ENCODE peak calls at places on chromosomes 11 and 22, in six cellular contexts. N, Y, T, H, U and F are unnamed samples.

GRCh38 chr11:75450236-75450635 is 17.2 kb upstream of the KLHL35 start:
- DNase-seq in H (no peak), T (no peak), Y (no peak), N (no peak), U (no peak), F (no peak)

GRCh38 chr11:2808850-2809847 is 76.4 kb downstream of the CDKN1C start:
- DNase-seq in H (peak), Y (no peak), T (no peak), N (no peak), U (no peak), F (peak)

GRCh38 chr11:131064373-131064991 is 148.2 kb upstream of the SNX19 start:
- DNase-seq in N (peak), H (peak), Y (peak), U (no peak), T (peak), F (peak)

GRCh38 chr11:2810401-2811205 is 75.0 kb downstream of the CDKN1C start:
- DNase-seq in Y (no peak), N (no peak), U (no peak), T (no peak), H (peak), F (peak)

GRCh38 chr22:41177626-41178424 is 27.3 kb upstream of the L3MBTL2 start:
- DNase-seq in N (peak), Y (no peak), U (no peak), T (no peak), H (no peak), F (peak)

GRCh38 chr22:26851125-26851524 is 193.7 kb downstream of the MIAT start:
- DNase-seq in T (no peak), N (no peak), U (no peak), H (no peak), Y (no peak), F (no peak)

GRCh38 chr22:19800761-19801244 is 40.2 kb downstream of the TBX1 start:
- DNase-seq in N (peak), H (no peak), U (no peak), T (no peak), Y (no peak), F (peak)

GRCh38 chr11:70496591-70497535 is 98.5 kb downstream of the CTTN start:
- DNase-seq in T (no peak), N (no peak), H (peak), Y (no peak), U (no peak), F (peak)

GRCh38 chr22:21865041-21865440 is 2.4 kb downstream of the MAPK1 start:
- DNase-seq in Y (peak), U (no peak), H (no peak), N (peak), T (peak), F (no peak)

GRCh38 chr11:12769834-12770345 is 95.7 kb downstream of the TEAD1 start:
- DNase-seq in N (peak), H (no peak), Y (no peak), T (peak), U (peak), F (no peak)

GRCh38 chr11:95684170-95684569 is 105.4 kb downstream of the FAM76B start:
- DNase-seq in H (no peak), N (no peak), T (no peak), U (no peak), Y (no peak), F (no peak)

GRCh38 chr11:113014262-113014661 is 53.0 kb downstream of the NCAM1 start:
- DNase-seq in H (no peak), Y (no peak), U (no peak), T (peak), N (peak), F (peak)

GRCh38 chr11:44632466-44633123 is 67.1 kb downstream of the CD82 start:
- DNase-seq in U (no peak), N (no peak), H (peak), T (no peak), Y (peak), F (no peak)

GRCh38 chr11:78268516-78269410 is 80.0 kb downstream of the USP35 start:
- DNase-seq in T (peak), Y (no peak), U (no peak), N (peak), H (no peak), F (peak)

GRCh38 chr11:65376138-65376713 is 6.2 kb downstream of the SLC25A45 start:
- DNase-seq in N (no peak), Y (no peak), U (no peak), T (no peak), H (no peak), F (peak)

GRCh38 chr11:35190804-35191348 is 51.9 kb downstream of the CD44 start:
- DNase-seq in T (peak), U (no peak), H (no peak), Y (no peak), N (no peak), F (no peak)

GRCh38 chr22:45549739-45550138 is 47.1 kb downstream of the FBLN1 start:
- DNase-seq in Y (no peak), H (no peak), N (peak), U (no peak), T (peak), F (no peak)

GRCh38 chr11:81255905-81256304 is 1477.8 kb downstream of the FAM181B start:
- DNase-seq in Y (no peak), U (no peak), T (no peak), N (no peak), H (no peak), F (no peak)

GRCh38 chr22:42519544-42520237 is at the start of gene RRP7A:
- DNase-seq in T (peak), N (peak), U (no peak), Y (peak), H (peak), F (peak)

GRCh38 chr11:96189351-96189750 is 153.6 kb downstream of the MAML2 start:
- DNase-seq in Y (no peak), N (no peak), U (no peak), H (no peak), T (no peak), F (no peak)

GRCh38 chr11:76240666-76241065 is 34.4 kb upstream of the WNT11 start:
- DNase-seq in N (no peak), H (peak), U (no peak), T (no peak), Y (no peak), F (no peak)

GRCh38 chr11:119023741-119024140 is 5.2 kb downstream of the TRAPPC4 start:
- DNase-seq in H (no peak), T (no peak), U (no peak), N (no peak), Y (no peak), F (no peak)

DNA sequence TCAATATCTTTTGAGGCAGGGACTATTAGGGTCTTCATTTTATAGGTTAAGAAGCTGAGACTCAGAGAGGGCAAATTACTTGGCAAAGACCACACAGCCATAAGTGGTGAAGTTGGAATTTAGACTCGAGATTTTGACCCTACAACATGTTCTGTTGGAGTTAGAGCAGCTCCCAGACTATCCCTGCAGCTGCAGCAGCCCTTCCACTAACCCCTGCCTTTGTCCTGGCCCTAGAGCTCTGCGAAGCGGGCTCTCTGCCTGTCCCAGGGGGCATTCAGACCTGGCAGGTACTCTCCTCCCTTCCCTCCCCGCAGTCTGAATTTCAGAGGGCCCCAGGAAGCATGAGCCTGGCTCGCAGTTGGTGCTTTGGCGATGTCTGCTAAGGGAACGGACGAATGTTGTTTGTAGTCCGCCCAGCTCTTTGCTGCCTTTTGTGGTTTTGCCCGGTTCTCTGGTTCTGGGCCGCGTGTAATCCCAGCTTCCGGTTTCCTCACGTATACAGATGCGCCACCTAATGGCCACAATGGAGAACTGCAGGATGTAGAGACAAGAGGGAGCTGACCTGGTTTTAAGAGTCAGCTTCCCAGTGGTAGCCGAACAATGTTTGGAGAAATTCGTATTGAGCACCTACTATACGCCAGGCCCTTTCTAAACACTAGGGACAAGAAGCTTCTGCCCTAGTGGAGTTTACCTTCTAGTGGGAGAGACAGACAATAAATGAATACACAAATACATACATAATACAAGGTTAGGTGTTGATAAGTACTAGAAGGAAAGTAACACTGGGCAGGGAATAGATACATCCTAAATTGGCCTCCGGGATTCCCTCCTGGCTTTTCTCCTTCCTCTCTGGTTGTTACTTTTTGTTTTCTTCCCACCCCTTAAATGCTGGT is 125.2 kb downstream of the ST3GAL4 start:
- DNase-seq in Y (peak), U (peak), N (peak), H (peak), T (peak), F (peak)
- H3K4me3 ChIP-seq in Y (no peak), U (no peak), N (peak), H (no peak), T (peak), F (no peak)

GRCh38 chr22:36252754-36253522 is at the start of gene APOL1:
- DNase-seq in N (peak), T (peak), U (no peak), Y (peak), H (no peak), F (no peak)

GRCh38 chr22:36256474-36256873 is 3.5 kb downstream of the APOL1 start:
- DNase-seq in U (no peak), Y (no peak), H (no peak), N (no peak), T (no peak), F (no peak)

GRCh38 chr22:36257948-36258674 is 5.2 kb downstream of the APOL1 start:
- DNase-seq in Y (no peak), T (no peak), N (no peak), H (no peak), U (no peak), F (no peak)

GRCh38 chr22:36257308-36257707 is 4.4 kb downstream of the APOL1 start:
- DNase-seq in N (no peak), H (no peak), Y (no peak), T (no peak), U (no peak), F (no peak)

DNA sequence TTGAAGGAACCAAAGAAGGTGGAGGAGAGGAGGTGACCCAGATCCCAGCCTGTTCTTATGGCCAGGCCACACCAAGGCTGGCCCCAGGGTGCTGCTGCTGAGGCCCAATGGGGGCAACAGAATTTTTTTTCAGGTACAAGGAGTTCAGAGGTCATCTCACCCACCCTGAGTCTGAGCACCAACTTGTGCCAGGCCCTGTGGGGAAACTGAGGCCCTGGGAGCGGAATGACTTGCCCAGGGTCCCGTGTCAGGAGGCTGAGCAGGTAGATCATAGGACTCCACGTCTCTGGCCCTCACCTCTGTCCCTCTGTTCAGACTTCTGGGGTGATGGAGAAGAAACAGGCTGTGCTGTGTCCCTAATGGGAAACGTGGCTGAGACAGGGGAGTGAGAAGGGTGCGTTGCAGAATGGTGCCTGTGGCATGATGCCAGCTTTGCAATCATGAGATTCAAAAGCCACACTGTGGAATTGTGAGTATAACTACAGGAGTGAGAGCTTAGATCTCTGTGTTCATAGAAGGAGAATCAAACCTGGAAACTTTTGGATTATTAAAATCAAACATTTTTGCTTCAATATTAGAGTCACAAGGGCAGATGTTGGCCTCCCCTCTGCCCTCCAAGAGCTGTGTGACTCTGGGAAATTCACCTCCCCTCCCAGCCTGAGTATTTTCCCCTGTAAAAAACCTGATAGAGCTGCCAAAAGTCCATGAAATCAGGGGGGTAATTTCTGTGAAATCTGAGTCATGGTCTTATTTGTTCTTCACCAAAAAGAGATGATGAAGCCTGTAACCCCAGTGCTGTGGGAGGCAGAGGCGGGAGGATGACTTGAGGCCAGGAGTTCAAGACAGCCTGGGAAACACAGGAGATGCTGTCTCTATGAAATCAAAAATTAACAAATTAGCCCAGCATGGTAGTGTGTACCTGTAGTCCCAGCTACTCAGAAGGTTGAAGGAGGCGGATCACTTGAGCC is 874 bp downstream of the APOL1 start:
- DNase-seq in H (no peak), U (no peak), T (peak), Y (peak), N (no peak), F (no peak)
- H3K4me3 ChIP-seq in H (no peak), U (peak), T (peak), Y (peak), N (peak), F (peak)

DNA sequence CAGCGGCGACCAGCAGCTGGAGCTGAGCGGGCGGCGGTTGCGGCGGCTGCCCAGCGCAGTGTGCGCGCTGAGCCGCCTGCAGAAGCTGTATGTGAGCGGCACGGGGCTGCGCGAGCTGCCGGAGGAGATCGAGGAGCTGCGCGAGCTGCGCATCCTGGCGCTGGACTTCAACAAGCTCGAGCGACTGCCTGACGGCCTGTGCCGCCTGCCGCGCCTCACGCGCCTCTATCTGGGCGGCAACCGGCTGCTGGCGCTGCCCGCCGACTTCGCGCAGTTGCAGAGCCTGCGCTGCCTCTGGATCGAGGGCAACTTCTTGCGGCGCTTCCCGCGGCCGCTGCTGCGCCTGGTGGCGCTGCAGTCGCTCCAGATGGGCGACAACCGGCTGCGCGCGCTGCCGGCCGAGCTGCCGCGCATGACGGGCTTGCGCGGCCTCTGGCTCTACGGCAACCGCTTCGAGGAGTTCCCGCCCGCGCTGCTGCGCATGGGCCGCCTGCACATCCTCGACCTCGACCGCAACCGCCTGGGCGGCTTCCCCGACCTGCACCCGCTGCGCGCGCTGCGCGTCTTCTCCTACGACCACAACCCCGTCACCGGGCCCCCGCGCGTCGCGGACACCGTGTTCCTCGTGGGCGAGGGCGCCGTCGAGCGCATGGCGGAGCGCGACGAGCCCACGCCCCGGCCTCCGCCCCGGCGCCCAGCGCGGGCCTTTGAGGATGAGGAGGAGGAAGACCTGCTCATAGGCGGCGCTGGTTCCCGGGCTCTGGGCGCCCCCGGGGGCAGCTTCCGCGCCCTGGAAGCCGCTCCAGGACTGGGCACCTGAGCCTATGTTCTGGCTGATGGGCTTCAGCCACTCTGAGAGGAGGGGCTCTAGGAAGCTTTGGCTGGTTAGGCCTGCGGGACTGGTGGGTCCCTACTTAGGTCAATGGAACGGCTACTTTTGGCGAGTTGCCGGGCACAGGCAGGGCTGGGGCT is 795 bp downstream of the LRRC10B start:
- DNase-seq in N (peak), H (peak), U (peak), T (peak), Y (peak), F (peak)
- H3K4me3 ChIP-seq in N (no peak), H (no peak), U (no peak), T (peak), Y (peak), F (peak)

GRCh38 chr11:68311155-68312116 is 955 bp upstream of the LRP5 start:
- DNase-seq in N (no peak), Y (no peak), T (no peak), H (no peak), U (no peak), F (peak)
- H3K4me3 ChIP-seq in N (peak), Y (peak), T (peak), H (no peak), U (peak), F (no peak)

DNA sequence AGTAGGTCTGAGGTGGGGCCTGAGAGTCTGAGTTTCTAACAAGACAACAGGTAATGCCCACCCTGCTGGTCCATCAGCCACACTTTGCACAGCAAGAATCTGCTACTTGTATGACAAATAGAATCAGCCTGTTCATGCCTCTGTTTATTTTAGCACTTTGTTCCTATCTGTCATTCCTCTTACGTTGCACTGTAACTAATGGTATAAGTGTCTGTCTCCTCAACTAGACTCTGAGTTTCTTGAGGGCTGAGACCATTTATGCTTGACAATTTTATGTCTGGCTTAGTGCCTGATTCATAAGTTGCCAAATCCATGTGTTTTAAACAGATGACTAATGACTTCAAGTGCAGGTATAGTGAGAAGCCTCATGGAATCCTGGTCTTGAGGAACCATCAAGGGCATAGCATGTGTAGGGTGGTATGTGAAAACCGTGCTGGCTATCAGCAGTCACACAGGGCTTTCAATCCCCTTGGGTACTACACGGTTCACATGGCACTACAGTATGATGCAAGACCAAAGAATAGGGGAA is 209.7 kb downstream of the C11orf91 start:
- DNase-seq in H (no peak), N (no peak), T (no peak), U (no peak), Y (no peak), F (no peak)
- H3K4me3 ChIP-seq in H (no peak), N (no peak), T (no peak), U (no peak), Y (no peak), F (no peak)

GRCh38 chr22:48566741-48567140 is 1260.9 kb downstream of the BRD1 start:
- DNase-seq in H (no peak), Y (no peak), U (no peak), T (no peak), N (peak), F (peak)
- H3K4me3 ChIP-seq in H (no peak), Y (peak), U (no peak), T (no peak), N (peak), F (no peak)

GRCh38 chr11:62603771-62604170 is 2.1 kb upstream of the MTA2 start:
- DNase-seq in U (no peak), Y (no peak), N (no peak), T (no peak), H (no peak), F (peak)

GRCh38 chr11:62601364-62602140 is at the start of gene MTA2:
- DNase-seq in H (peak), T (peak), Y (peak), N (peak), U (peak), F (peak)

GRCh38 chr11:62604460-62605130 is 2.9 kb upstream of the MTA2 start:
- DNase-seq in U (no peak), Y (no peak), T (no peak), N (no peak), H (no peak), F (peak)

GRCh38 chr11:62602141-62603071 is 741 bp upstream of the MTA2 start:
- DNase-seq in N (peak), T (peak), Y (peak), U (no peak), H (peak), F (peak)

GRCh38 chr11:62603072-62603408 is 1.4 kb upstream of the MTA2 start:
- DNase-seq in N (no peak), U (no peak), Y (no peak), H (no peak), T (no peak), F (peak)
- H3K4me3 ChIP-seq in N (peak), U (no peak), Y (peak), H (no peak), T (peak), F (no peak)

DNA sequence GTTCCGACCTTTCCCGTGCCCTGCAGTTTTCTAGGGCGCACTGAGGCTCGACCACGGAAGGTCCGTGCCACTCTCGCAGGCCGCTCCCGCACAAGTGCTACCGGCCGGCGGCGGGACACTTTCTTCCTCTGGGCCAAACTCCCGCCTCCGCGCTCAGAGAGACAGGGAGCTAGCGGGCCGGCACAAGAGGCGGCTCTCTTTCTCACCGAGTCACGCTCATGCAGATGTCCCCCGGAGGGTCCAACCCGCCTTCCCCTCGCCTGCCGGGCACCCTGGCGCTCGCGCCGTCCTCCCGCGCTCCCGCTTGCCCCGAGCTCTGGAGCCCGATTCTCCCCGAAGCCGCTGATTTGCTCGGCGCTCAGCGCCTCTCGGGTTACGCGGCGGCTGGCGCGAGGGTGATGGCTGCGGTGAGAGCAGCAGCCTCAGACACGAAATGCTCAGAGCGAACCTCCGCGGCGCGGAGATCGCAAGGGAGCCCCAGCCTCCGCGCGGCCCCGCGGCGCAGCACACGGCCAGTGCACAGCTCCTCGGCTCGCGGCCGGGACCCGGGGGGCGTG is 1.0 kb downstream of the LMO1 start:
- DNase-seq in H (peak), N (peak), U (no peak), Y (peak), T (peak), F (peak)
- H3K4me3 ChIP-seq in H (peak), N (peak), U (peak), Y (peak), T (peak), F (peak)